ENCODE peak calls at places on chromosomes 13 and 19, in four cellular contexts. E is fibroblast of the aortic adventitia, I is lower leg skin, T is colonic mucosa. G is an unnamed sample.

GRCh38 chr19:15551183-15552004 is 43.1 kb downstream of the CYP4F22 start:
- DNase-seq in E (peak), I (no peak), T (peak), G (no peak)

GRCh38 chr19:18995804-18996241 is 37.5 kb downstream of the SUGP2 start:
- DNase-seq in E (peak), I (no peak), T (peak), G (no peak)

GRCh38 chr19:32817252-32817912 is 52.2 kb downstream of the SLC7A9 start:
- DNase-seq in E (no peak), I (peak), T (no peak), G (no peak)

GRCh38 chr13:84263354-84264069 is 381.2 kb upstream of the SLITRK1 start:
- DNase-seq in E (no peak), I (no peak), T (no peak), G (no peak)

GRCh38 chr13:53141336-53141735 is 112.7 kb downstream of the OLFM4 start:
- DNase-seq in E (no peak), I (no peak), T (no peak), G (no peak)

GRCh38 chr13:85536706-85537105 is 262.5 kb downstream of the SLITRK6 start:
- DNase-seq in E (no peak), I (no peak), T (no peak), G (no peak)

GRCh38 chr13:42071667-42072419 is 23.4 kb downstream of the DGKH start:
- DNase-seq in E (peak), I (no peak), T (no peak), G (no peak)

GRCh38 chr13:48000559-48001126 is 430 bp downstream of the SUCLA2 start:
- DNase-seq in E (peak), I (no peak), T (peak), G (peak)

GRCh38 chr19:18291590-18292459 is 10.4 kb upstream of the JUND start:
- DNase-seq in E (peak), I (peak), T (peak), G (peak)

GRCh38 chr19:53786744-53787143 is 37.4 kb downstream of the NLRP12 start:
- DNase-seq in E (no peak), I (no peak), T (no peak), G (no peak)

GRCh38 chr19:39474139-39474620 is 6.5 kb upstream of the TIMM50 start:
- DNase-seq in E (peak), I (peak), T (peak), G (no peak)

GRCh38 chr13:63463782-63464610 is 2048.3 kb upstream of the PCDH20 start:
- DNase-seq in E (no peak), I (no peak), T (no peak), G (no peak)

GRCh38 chr19:720691-721160 is 12.0 kb downstream of the PALM start:
- DNase-seq in E (no peak), I (no peak), T (no peak), G (no peak)

GRCh38 chr13:49584771-49585182 is 581 bp downstream of the RCBTB1 start:
- DNase-seq in E (peak), I (no peak), T (no peak), G (no peak)

GRCh38 chr19:18253716-18254115 is 20.5 kb downstream of the IQCN start:
- DNase-seq in E (no peak), I (no peak), T (peak), G (peak)

GRCh38 chr13:41563501-41564001 is 106.2 kb downstream of the RGCC start:
- DNase-seq in E (peak), I (no peak), T (no peak), G (no peak)

GRCh38 chr19:3950871-3951861 is 18.3 kb downstream of the NMRK2 start:
- DNase-seq in E (no peak), I (no peak), T (no peak), G (no peak)

GRCh38 chr19:33290956-33291622 is 11.2 kb downstream of the CEBPA start:
- DNase-seq in E (no peak), I (no peak), T (peak), G (no peak)

GRCh38 chr13:99959538-99960230 is 11.9 kb downstream of the ZIC5 start:
- DNase-seq in E (peak), I (no peak), T (no peak), G (no peak)

GRCh38 chr13:27355894-27356293 is 68.5 kb upstream of the GTF3A start:
- DNase-seq in E (no peak), I (no peak), T (no peak), G (no peak)

GRCh38 chr19:4803736-4804695 is 12.5 kb downstream of the FEM1A start:
- DNase-seq in E (peak), I (no peak), T (peak), G (no peak)

GRCh38 chr19:18785179-18786124 is 5.7 kb downstream of the COMP start:
- DNase-seq in E (peak), I (peak), T (peak), G (no peak)

GRCh38 chr19:3336680-3337523 is 29.5 kb upstream of the NFIC start:
- DNase-seq in E (peak), I (peak), T (peak), G (no peak)

GRCh38 chr19:58511353-58512208 is at the start of gene SLC27A5:
- DNase-seq in E (no peak), I (no peak), T (peak), G (no peak)

GRCh38 chr13:73985789-73986188 is 148.4 kb downstream of the KLF12 start:
- DNase-seq in E (no peak), I (no peak), T (no peak), G (no peak)

GRCh38 chr19:51546650-51547396 is 15.4 kb upstream of the SIGLEC6 start:
- DNase-seq in E (peak), I (peak), T (no peak), G (no peak)

GRCh38 chr19:35977446-35978222 is 17.4 kb upstream of the SDHAF1 start:
- DNase-seq in E (no peak), I (no peak), T (no peak), G (no peak)

GRCh38 chr19:46745521-46746280 is at the start of gene FKRP:
- DNase-seq in E (no peak), I (no peak), T (no peak), G (peak)

GRCh38 chr13:98942997-98943396 is 34.9 kb downstream of the DOCK9 start:
- DNase-seq in E (peak), I (no peak), T (no peak), G (no peak)

GRCh38 chr19:16062789-16063188 is 13.5 kb upstream of the TPM4 start:
- DNase-seq in E (peak), I (peak), T (peak), G (peak)

GRCh38 chr13:33033361-33033812 is 17.2 kb downstream of the KL start:
- DNase-seq in E (no peak), I (no peak), T (no peak), G (peak)

GRCh38 chr13:110070046-110070445 is 236.9 kb downstream of the COL4A1 start:
- DNase-seq in E (no peak), I (no peak), T (no peak), G (no peak)

GRCh38 chr13:113763961-113764792 is 5.2 kb downstream of the TMEM255B start:
- DNase-seq in E (no peak), I (peak), T (no peak), G (no peak)

GRCh38 chr13:44819762-44820161 is 169.5 kb downstream of the NUFIP1 start:
- DNase-seq in E (no peak), I (no peak), T (no peak), G (no peak)

DNA sequence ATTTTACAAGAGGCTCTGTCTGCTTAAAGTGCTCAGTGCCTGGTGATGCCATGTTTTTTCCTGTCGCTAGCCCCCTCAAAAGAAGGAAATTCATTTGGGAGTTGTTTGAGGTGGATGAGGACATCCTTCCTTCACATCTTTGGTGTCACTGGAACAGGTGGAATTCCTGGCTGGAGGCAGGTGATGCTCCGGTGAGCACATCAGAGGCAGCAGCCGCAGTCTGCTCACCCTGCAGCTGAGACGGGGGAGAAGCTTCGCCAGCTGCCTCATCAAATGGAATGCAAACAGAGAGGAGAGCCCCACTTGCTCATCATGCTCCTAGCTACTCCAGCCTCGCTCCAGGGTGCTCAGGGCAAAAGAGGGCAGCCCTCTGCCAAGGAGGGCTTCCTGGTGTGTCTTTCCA is 74.1 kb upstream of the UBL3 start:
- DNase-seq in E (peak), I (no peak), T (no peak), G (no peak)
- TF ChIP-seq CTCF in E (no peak), I (no peak), T (no peak), G (peak)

GRCh38 chr19:28504139-28504538 is 708.8 kb downstream of the UQCRFS1 start:
- DNase-seq in E (no peak), I (peak), T (no peak), G (no peak)

GRCh38 chr19:28505134-28505533 is 707.8 kb downstream of the UQCRFS1 start:
- DNase-seq in E (no peak), I (peak), T (no peak), G (no peak)

GRCh38 chr19:28502879-28503734 is 709.8 kb downstream of the UQCRFS1 start:
- DNase-seq in E (no peak), I (peak), T (no peak), G (no peak)

GRCh38 chr19:28505933-28506332 is 707.0 kb downstream of the UQCRFS1 start:
- DNase-seq in E (no peak), I (peak), T (no peak), G (no peak)

DNA sequence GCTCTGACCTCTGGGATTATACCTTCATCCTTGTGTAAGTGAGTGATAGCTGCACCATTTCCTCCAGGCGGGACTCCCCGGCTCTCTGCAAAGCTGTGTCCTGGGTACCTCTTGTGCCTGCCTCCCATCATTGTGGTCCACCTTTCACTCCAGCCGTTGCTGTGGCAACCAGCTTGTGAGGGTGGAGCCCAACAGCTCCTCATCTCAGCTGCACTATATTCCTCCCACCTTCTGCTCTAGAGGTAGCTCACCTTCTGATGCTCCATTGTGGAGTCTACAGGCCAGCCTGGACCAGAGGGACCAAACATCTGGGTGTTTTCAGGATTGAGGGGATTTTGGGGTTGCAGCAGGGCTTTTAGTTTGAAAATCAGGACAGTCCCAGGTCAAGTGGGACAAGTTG is 708.2 kb downstream of the UQCRFS1 start:
- DNase-seq in E (no peak), I (peak), T (no peak), G (no peak)
- TF ChIP-seq CTCF in E (no peak), I (no peak), T (no peak), G (no peak)

GRCh38 chr13:87859261-87859660 is 188.1 kb downstream of the SLITRK5 start:
- DNase-seq in E (no peak), I (no peak), T (no peak), G (no peak)
- TF ChIP-seq CTCF in E (no peak), I (no peak), T (no peak), G (no peak)

GRCh38 chr13:46554971-46555370 is 2.0 kb downstream of the LRCH1 start:
- DNase-seq in E (peak), I (no peak), T (no peak), G (no peak)
- TF ChIP-seq CTCF in E (no peak), I (no peak), T (no peak), G (no peak)

DNA sequence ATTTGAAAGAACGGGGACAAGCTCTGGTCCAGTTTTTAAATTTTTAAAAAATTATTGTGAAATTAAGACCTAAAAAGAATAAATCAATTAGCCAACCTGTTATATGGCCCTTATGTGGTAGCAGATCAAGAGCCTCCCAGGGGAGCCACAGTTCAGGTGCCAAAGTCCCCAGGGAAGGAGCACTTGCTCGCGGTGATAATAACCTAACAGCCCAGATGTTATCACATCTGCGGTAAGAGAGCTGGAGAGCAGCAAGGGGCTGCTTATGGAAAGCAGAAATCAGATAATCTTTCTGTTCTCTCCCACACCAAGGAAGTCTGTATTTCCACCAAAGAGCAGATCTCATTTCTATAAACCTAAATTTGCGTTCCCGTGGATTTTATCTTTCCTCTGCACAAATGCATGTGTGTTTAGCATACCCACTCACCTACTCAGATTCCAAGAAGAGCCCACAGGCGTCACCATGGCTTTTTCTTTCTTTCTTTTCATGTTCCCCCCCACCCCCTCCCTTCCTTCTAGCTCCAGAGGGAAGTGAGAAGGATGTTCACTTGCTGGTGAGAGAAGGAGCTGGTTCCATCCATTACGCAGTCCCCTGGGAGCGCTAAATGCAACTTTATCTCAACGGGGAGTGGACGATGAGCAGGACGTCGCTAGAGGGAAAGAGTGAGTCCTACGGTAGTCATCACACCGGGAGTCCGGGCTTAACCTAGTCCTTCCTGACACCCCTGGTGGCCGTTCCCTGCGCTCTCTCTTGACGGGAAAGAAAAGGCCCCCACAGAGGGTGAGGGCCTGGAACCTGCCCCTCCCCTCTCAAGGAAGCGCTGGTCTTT is 1.6 kb upstream of the POU4F1 start:
- DNase-seq in E (no peak), I (no peak), T (no peak), G (no peak)
- TF ChIP-seq CTCF in E (no peak), I (no peak), T (no peak), G (no peak)

GRCh38 chr19:55809381-55810058 is 22.3 kb downstream of the NLRP11 start:
- DNase-seq in E (peak), I (no peak), T (peak), G (no peak)
- TF ChIP-seq CTCF in E (no peak), I (no peak), T (peak), G (peak)

DNA sequence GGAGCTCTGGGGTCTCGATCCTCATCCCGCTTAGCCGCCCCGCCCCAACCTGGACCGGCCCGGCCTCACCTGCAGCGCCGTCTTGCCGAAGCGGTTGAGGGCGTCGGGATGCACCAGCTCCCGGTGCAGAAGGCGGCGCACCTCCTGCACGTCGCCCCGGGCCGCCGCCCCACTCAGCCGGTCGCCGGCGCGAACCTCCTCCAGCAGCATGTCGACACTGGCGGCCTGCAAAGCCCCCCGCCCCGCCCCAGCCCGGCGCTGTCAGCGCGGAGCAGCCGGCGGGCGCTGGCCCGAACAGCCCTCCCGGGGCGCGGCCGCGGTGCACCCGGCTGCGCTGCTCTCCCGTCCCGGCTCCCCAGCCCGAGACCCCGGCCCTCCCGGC is 344 bp downstream of the CDKN2D start:
- DNase-seq in E (no peak), I (no peak), T (peak), G (no peak)
- TF ChIP-seq CTCF in E (no peak), I (no peak), T (no peak), G (peak)

DNA sequence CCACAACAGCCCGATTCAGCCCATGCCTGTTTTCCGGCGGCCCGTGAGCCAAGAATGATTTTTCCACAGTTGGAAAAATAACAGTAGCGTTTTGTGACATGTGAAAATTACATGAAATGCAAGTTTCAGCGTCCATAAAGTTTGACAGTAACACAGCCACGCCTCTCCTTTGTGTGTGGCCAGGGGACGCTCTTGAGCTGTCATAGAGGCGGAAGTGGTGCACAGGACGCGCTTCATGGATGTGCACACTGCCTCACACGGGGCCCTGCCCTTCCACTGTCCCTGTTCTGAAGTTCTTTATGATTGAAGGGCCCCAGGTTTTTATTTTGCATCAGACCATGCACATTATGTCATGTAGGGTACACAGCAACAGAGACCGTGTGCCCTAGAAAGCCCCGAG is 12.4 kb upstream of the ELAVL1 start:
- DNase-seq in E (no peak), I (no peak), T (peak), G (peak)
- TF ChIP-seq CTCF in E (no peak), I (no peak), T (peak), G (peak)

DNA sequence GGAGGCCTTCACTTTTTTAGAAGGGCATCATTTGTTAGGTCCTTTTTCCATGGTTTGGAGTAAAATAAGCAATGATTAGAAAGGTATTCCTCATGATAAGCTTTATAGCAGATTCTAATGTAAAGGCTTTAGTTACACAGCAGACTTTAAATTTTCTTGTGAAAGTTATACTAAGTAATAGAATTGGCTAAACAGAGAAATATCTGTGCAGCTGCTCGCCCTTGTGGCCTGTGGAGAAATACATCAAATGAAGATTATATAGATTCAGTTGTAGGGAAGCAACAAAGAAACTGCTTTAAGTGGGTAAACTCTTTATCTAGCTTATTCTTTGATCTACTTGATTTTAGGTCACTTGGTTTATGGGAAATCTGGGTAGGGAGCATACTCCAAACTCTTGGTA is 1269.7 kb upstream of the SPRY2 start:
- DNase-seq in E (no peak), I (no peak), T (no peak), G (no peak)
- TF ChIP-seq CTCF in E (no peak), I (no peak), T (no peak), G (no peak)

GRCh38 chr13:87671031-87671823 is at the start of gene SLITRK5:
- DNase-seq in E (peak), I (peak), T (peak), G (no peak)
- TF ChIP-seq CTCF in E (peak), I (no peak), T (peak), G (peak)

G was measured in CD14-positive monocyte.